ENCODE peak calls at places on chromosomes 2 and 18, in four cellular contexts. L is Calu3, G is uterus, A is endodermal cell. P is an unnamed sample.

GRCh38 chr18:30970201-30970816 is 72.2 kb downstream of the DSC3 start:
- DNase-seq in L (peak), G (no peak), A (no peak), P (no peak)

GRCh38 chr2:205895981-205896655 is 189.9 kb downstream of the INO80D start:
- DNase-seq in L (no peak), G (no peak), A (no peak), P (no peak)

GRCh38 chr2:28276076-28276618 is 116.5 kb upstream of the FOSL2 start:
- DNase-seq in L (peak), G (peak), A (no peak), P (no peak)

GRCh38 chr2:77834360-77835002 is 312.3 kb upstream of the LRRTM4 start:
- DNase-seq in L (no peak), G (no peak), A (no peak), P (no peak)

GRCh38 chr18:67109535-67109934 is 407.0 kb downstream of the DSEL start:
- DNase-seq in L (no peak), G (no peak), A (no peak), P (no peak)

GRCh38 chr2:33620-34019 is 12.7 kb downstream of the FAM110C start:
- DNase-seq in L (peak), G (no peak), A (no peak), P (no peak)

GRCh38 chr2:113223813-113224212 is 50.0 kb downstream of the PSD4 start:
- DNase-seq in L (no peak), G (no peak), A (no peak), P (no peak)

GRCh38 chr2:105739408-105739807 is 5.3 kb upstream of the NCK2 start:
- DNase-seq in L (no peak), G (no peak), A (peak), P (no peak)

GRCh38 chr2:26534098-26534864 is 56.4 kb upstream of the OTOF start:
- DNase-seq in L (no peak), G (no peak), A (peak), P (peak)

GRCh38 chr2:200728630-200729029 is 83.1 kb upstream of the BZW1 start:
- DNase-seq in L (no peak), G (no peak), A (no peak), P (no peak)

GRCh38 chr18:11488175-11488574 is 121.2 kb upstream of the SLC35G4 start:
- DNase-seq in L (no peak), G (no peak), A (no peak), P (no peak)
- TF ChIP-seq CTCF in L (no peak), G (no peak), A (no peak), P (no peak)

DNA sequence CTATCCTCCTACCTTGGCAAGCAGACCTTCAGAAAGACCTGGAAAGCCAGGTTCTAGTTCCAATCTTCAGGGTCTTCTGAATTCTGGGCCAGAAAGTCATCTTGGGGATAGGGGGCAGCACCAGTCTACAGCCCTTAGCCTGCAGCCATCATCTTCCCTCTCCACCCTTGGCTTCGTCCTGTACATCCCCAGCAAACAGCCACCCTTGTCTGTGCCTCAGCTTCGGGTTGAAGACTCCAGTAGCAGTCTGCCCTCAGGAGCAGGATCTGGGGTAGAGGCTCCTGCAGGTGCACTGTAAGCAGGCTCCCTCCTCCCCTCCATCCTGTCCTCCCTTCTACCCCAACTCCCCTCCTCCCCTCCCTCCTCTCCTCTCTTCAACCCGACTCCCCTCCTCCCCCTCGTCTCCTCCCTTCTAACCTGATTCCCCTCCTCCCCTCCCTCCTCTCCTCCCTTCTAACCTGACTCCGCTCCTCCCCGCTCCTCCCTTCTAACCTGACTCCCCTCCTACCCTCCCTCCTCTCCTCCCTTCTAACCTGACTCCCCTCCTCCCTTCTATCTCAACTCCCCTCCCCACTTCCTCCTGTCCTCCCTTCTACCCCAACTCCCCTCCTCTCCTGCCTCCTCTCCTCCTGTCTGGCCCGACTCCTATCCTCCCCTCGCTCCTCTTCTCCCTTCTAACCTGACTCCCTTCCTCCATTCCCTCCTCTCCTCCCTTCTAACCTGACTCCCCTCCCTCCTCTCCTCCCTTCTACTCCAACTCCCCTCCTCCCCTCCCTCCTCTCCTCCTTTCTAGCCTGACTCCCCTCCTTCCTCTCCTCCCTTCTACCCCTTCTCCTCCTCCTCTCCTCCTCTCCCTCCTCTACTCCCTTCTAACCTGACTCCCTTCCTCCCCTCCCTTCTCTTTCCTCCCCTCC is 90.1 kb upstream of the SMAD2 start:
- DNase-seq in L (no peak), G (no peak), A (peak), P (peak)
- TF ChIP-seq CTCF in L (no peak), G (no peak), A (peak), P (no peak)

GRCh38 chr2:46294185-46294836 is 2.9 kb upstream of the EPAS1 start:
- DNase-seq in L (peak), G (no peak), A (peak), P (no peak)
- TF ChIP-seq CTCF in L (peak), G (peak), A (peak), P (no peak)

DNA sequence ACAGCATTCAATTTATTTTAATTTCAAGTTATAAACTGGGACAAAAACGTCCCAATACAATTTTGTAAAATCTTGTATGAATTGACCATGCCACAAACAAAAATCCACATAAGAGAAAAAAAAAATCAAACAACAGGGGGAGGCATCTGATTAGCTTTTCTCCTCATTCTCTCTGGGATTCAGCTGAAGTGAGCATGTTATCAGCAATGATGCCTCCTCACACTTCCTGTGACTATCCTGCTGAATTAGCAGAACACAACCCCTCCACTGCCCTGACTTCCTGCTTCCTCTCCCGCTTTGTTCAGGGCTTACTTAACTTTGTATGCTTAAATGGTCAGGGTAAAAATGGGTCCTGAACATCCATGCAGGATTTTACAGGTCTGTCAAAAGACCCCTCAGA is 132.2 kb upstream of the ITGB6 start:
- DNase-seq in L (no peak), G (no peak), A (peak), P (no peak)
- TF ChIP-seq CTCF in L (no peak), G (no peak), A (peak), P (no peak)

DNA sequence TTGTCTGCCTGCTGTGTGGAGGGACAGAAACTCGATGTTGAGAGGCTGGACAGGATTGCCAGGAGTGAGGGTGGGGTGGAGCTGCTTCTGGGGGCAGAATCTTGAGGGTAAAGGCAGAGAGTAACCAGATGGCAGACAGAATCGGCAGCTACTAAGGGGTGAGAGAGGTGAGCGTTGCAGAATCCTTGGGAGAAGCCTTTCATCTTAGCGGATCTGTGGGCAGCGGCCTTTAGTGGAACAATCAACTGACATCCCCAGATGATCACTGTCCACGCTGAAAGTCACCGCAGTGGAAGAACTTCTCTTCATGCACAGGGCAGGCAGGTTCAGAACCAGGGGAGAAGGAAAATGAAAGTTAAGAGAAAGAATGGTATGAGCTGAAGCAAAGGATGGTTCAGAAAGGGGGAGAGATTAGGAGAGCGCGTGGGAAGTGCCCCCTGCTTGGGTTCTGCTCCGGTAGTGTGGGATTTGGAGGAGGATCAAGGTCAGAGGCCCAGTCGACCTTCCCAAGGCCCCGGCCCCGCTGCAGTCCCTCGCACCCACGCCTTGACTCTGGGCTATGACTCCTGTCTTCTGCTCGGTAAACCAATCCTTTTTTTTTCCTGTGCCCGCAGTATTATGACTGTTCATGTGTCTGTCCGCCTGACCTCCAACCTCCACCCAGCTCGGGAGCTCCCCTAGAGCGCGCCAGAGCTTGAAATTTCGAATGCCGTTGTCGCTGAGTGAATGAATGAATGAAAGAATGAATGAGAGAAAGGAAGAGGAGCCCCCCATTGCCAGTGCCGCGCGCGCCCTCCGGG is 583 bp downstream of the BOLA3 start:
- DNase-seq in L (no peak), G (no peak), A (no peak), P (no peak)
- TF ChIP-seq CTCF in L (no peak), G (no peak), A (no peak), P (no peak)

P was measured in suprapubic skin.